ENCODE peak calls at places on chromosomes 13 and 19, in eight cellular contexts. One of them, this sample, is unnamed.

GRCh38 chr19:38071647-38072046 is 152.4 kb downstream of the DPF1 start:
- DNase-seq in SK-N-SH: no peak
- DNase-seq in testis: no peak
- DNase-seq in upper lobe of right lung: no peak
- DNase-seq in heart right ventricle: no peak
- DNase-seq in CD8-positive, alpha-beta T cell: no peak
- DNase-seq in pancreas: no peak
- DNase-seq in WERI-Rb-1: no peak
- DNase-seq in this sample: no peak

GRCh38 chr13:111540486-111540885 is 220.0 kb downstream of the TEX29 start:
- DNase-seq in testis: no peak
- DNase-seq in SK-N-SH: no peak
- DNase-seq in heart right ventricle: no peak
- DNase-seq in WERI-Rb-1: no peak
- DNase-seq in pancreas: no peak
- DNase-seq in upper lobe of right lung: no peak
- DNase-seq in CD8-positive, alpha-beta T cell: no peak
- DNase-seq in this sample: no peak

GRCh38 chr19:35622750-35623149 is 6.1 kb upstream of the RBM42 start:
- DNase-seq in heart right ventricle: no peak
- DNase-seq in SK-N-SH: peak; percentile 7
- DNase-seq in pancreas: no peak
- DNase-seq in upper lobe of right lung: no peak
- DNase-seq in WERI-Rb-1: no peak
- DNase-seq in CD8-positive, alpha-beta T cell: no peak
- DNase-seq in testis: no peak
- DNase-seq in this sample: no peak

GRCh38 chr19:20078696-20079095 is 896 bp downstream of the ZNF90 start:
- DNase-seq in SK-N-SH: peak; percentile 36
- DNase-seq in upper lobe of right lung: peak; percentile 67
- DNase-seq in heart right ventricle: peak; percentile 16
- DNase-seq in testis: peak; percentile 25
- DNase-seq in WERI-Rb-1: no peak
- DNase-seq in CD8-positive, alpha-beta T cell: peak; percentile 7
- DNase-seq in pancreas: peak; percentile 60
- DNase-seq in this sample: no peak

GRCh38 chr19:49486232-49486631 is 1.2 kb upstream of the RPL13A start:
- DNase-seq in CD8-positive, alpha-beta T cell: no peak
- DNase-seq in heart right ventricle: no peak
- DNase-seq in WERI-Rb-1: no peak
- DNase-seq in upper lobe of right lung: no peak
- DNase-seq in testis: no peak
- DNase-seq in pancreas: no peak
- DNase-seq in SK-N-SH: no peak
- DNase-seq in this sample: no peak

GRCh38 chr19:2782357-2782935 is 627 bp downstream of the SGTA start:
- DNase-seq in upper lobe of right lung: no peak
- DNase-seq in CD8-positive, alpha-beta T cell: no peak
- DNase-seq in SK-N-SH: no peak
- DNase-seq in pancreas: no peak
- DNase-seq in testis: no peak
- DNase-seq in WERI-Rb-1: no peak
- DNase-seq in heart right ventricle: no peak
- DNase-seq in this sample: no peak

GRCh38 chr19:35908977-35909683 is 1.0 kb upstream of the TYROBP start:
- DNase-seq in CD8-positive, alpha-beta T cell: no peak
- DNase-seq in WERI-Rb-1: peak; percentile 29
- DNase-seq in testis: peak; percentile 60
- DNase-seq in SK-N-SH: no peak
- DNase-seq in heart right ventricle: peak; percentile 77
- DNase-seq in pancreas: no peak
- DNase-seq in upper lobe of right lung: peak; percentile 92
- DNase-seq in this sample: no peak

GRCh38 chr19:1430201-1430621 is 8.0 kb upstream of the RPS15 start:
- DNase-seq in testis: no peak
- DNase-seq in SK-N-SH: no peak
- DNase-seq in upper lobe of right lung: peak; percentile 62
- DNase-seq in heart right ventricle: no peak
- DNase-seq in WERI-Rb-1: no peak
- DNase-seq in CD8-positive, alpha-beta T cell: no peak
- DNase-seq in pancreas: peak; percentile 50
- DNase-seq in this sample: no peak

GRCh38 chr19:36837525-36837901 is 674 bp downstream of the ZNF790 start:
- DNase-seq in SK-N-SH: no peak
- DNase-seq in WERI-Rb-1: no peak
- DNase-seq in CD8-positive, alpha-beta T cell: no peak
- DNase-seq in upper lobe of right lung: no peak
- DNase-seq in testis: no peak
- DNase-seq in pancreas: no peak
- DNase-seq in heart right ventricle: no peak
- DNase-seq in this sample: no peak

GRCh38 chr13:111449041-111449440 is 128.6 kb downstream of the TEX29 start:
- DNase-seq in heart right ventricle: no peak
- DNase-seq in SK-N-SH: no peak
- DNase-seq in testis: peak; percentile 71
- DNase-seq in upper lobe of right lung: no peak
- DNase-seq in WERI-Rb-1: no peak
- DNase-seq in CD8-positive, alpha-beta T cell: no peak
- DNase-seq in pancreas: no peak
- DNase-seq in this sample: no peak

GRCh38 chr19:39823693-39824092 is 10.3 kb downstream of the DYRK1B start:
- DNase-seq in heart right ventricle: no peak
- DNase-seq in testis: no peak
- DNase-seq in SK-N-SH: peak; percentile 52
- DNase-seq in pancreas: no peak
- DNase-seq in upper lobe of right lung: no peak
- DNase-seq in CD8-positive, alpha-beta T cell: no peak
- DNase-seq in WERI-Rb-1: peak; percentile 63
- DNase-seq in this sample: no peak

GRCh38 chr13:75376792-75377402 is 105.1 kb downstream of the TBC1D4 start:
- DNase-seq in pancreas: no peak
- DNase-seq in WERI-Rb-1: no peak
- DNase-seq in SK-N-SH: no peak
- DNase-seq in upper lobe of right lung: no peak
- DNase-seq in CD8-positive, alpha-beta T cell: no peak
- DNase-seq in heart right ventricle: no peak
- DNase-seq in testis: no peak
- DNase-seq in this sample: no peak

GRCh38 chr13:112141643-112142400 is 74.9 kb downstream of the SOX1 start:
- DNase-seq in pancreas: no peak
- DNase-seq in heart right ventricle: no peak
- DNase-seq in upper lobe of right lung: peak; percentile 40
- DNase-seq in WERI-Rb-1: peak; percentile 7
- DNase-seq in CD8-positive, alpha-beta T cell: no peak
- DNase-seq in testis: no peak
- DNase-seq in SK-N-SH: no peak
- DNase-seq in this sample: no peak

GRCh38 chr13:97385854-97386253 is 48.1 kb upstream of the RAP2A start:
- DNase-seq in SK-N-SH: no peak
- DNase-seq in upper lobe of right lung: no peak
- DNase-seq in pancreas: no peak
- DNase-seq in WERI-Rb-1: no peak
- DNase-seq in heart right ventricle: no peak
- DNase-seq in CD8-positive, alpha-beta T cell: no peak
- DNase-seq in testis: no peak
- DNase-seq in this sample: no peak

GRCh38 chr13:97384366-97384765 is 49.6 kb upstream of the RAP2A start:
- DNase-seq in pancreas: no peak
- DNase-seq in SK-N-SH: no peak
- DNase-seq in CD8-positive, alpha-beta T cell: no peak
- DNase-seq in heart right ventricle: no peak
- DNase-seq in WERI-Rb-1: no peak
- DNase-seq in testis: no peak
- DNase-seq in upper lobe of right lung: no peak
- DNase-seq in this sample: no peak

GRCh38 chr13:97387487-97388353 is 46.2 kb upstream of the RAP2A start:
- DNase-seq in heart right ventricle: no peak
- DNase-seq in SK-N-SH: no peak
- DNase-seq in CD8-positive, alpha-beta T cell: no peak
- DNase-seq in upper lobe of right lung: no peak
- DNase-seq in WERI-Rb-1: no peak
- DNase-seq in pancreas: no peak
- DNase-seq in testis: no peak
- DNase-seq in this sample: no peak

GRCh38 chr13:97386832-97387486 is 47.0 kb upstream of the RAP2A start:
- DNase-seq in WERI-Rb-1: no peak
- DNase-seq in SK-N-SH: no peak
- DNase-seq in pancreas: no peak
- DNase-seq in CD8-positive, alpha-beta T cell: peak; percentile 10
- DNase-seq in heart right ventricle: no peak
- DNase-seq in testis: no peak
- DNase-seq in upper lobe of right lung: peak; percentile 72
- DNase-seq in this sample: peak; percentile 53

GRCh38 chr13:97385146-97385545 is 48.8 kb upstream of the RAP2A start:
- DNase-seq in pancreas: no peak
- DNase-seq in testis: no peak
- DNase-seq in heart right ventricle: no peak
- DNase-seq in WERI-Rb-1: no peak
- DNase-seq in SK-N-SH: no peak
- DNase-seq in CD8-positive, alpha-beta T cell: no peak
- DNase-seq in upper lobe of right lung: no peak
- DNase-seq in this sample: no peak
- H3K36me3 ChIP-seq in pancreas: peaks cover 5% of the 10 kb centered on the region
- H3K36me3 ChIP-seq in testis: no peaks in the 10 kb centered on the region
- H3K36me3 ChIP-seq in heart right ventricle: peaks cover 44% of the 10 kb centered on the region
- H3K36me3 ChIP-seq in WERI-Rb-1: no peaks in the 10 kb centered on the region
- H3K36me3 ChIP-seq in SK-N-SH: peaks cover 65% of the 10 kb centered on the region
- H3K36me3 ChIP-seq in CD8-positive, alpha-beta T cell: no peaks in the 10 kb centered on the region
- H3K36me3 ChIP-seq in upper lobe of right lung: peaks cover 21% of the 10 kb centered on the region
- H3K36me3 ChIP-seq in this sample: no peaks in the 10 kb centered on the region

GRCh38 chr19:12113121-12113520 is 27.0 kb downstream of the ZNF20 start:
- DNase-seq in CD8-positive, alpha-beta T cell: no peak
- DNase-seq in upper lobe of right lung: no peak
- DNase-seq in testis: no peak
- DNase-seq in SK-N-SH: no peak
- DNase-seq in WERI-Rb-1: no peak
- DNase-seq in heart right ventricle: no peak
- DNase-seq in pancreas: no peak
- DNase-seq in this sample: no peak

GRCh38 chr19:12112238-12112637 is 27.9 kb downstream of the ZNF20 start:
- DNase-seq in pancreas: no peak
- DNase-seq in WERI-Rb-1: no peak
- DNase-seq in upper lobe of right lung: no peak
- DNase-seq in SK-N-SH: no peak
- DNase-seq in testis: no peak
- DNase-seq in CD8-positive, alpha-beta T cell: no peak
- DNase-seq in heart right ventricle: no peak
- DNase-seq in this sample: no peak

GRCh38 chr19:12112701-12113100 is 27.4 kb downstream of the ZNF20 start:
- DNase-seq in pancreas: no peak
- DNase-seq in testis: no peak
- DNase-seq in CD8-positive, alpha-beta T cell: no peak
- DNase-seq in WERI-Rb-1: no peak
- DNase-seq in SK-N-SH: no peak
- DNase-seq in heart right ventricle: no peak
- DNase-seq in upper lobe of right lung: no peak
- DNase-seq in this sample: no peak

DNA sequence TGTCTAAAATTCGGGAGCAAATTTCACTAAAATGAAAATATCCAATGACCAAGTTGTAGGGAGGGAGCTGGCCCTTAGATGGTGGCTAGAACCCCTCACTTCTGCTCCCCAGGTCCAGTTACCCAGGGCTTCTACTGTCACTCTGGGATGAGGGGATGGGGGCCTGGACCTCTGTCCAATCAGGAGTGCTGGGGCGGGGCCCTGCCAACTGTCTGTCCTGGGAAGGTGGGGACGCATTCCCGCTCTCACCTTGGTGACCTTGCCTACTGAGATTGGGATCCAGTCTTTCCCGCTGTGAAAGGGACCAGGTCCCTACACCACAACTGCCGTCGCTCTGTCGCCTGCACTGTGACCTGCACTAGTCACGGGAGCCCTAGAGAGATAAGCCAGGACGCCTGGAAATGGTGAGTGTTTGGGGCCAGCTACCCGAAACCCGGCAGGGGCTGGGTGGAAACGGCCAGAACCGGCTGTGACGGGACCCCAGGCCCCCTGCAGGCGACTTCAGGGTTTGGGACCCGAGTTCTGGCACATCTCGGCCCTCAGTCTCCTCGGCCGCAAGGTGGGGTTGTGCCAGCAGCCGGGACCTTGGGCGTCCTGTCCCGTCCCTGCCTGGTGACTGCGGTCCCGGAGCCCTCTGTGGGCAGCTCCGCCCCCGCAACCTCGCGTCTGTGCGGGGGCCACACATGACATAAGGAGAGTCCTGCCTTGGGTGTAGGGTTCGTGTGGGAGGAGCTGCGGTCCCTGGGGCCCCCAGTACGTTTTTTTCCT is 22.8 kb downstream of the ZNF20 start:
- DNase-seq in WERI-Rb-1: no peak
- DNase-seq in upper lobe of right lung: no peak
- DNase-seq in SK-N-SH: no peak
- DNase-seq in heart right ventricle: no peak
- DNase-seq in testis: peak; percentile 34
- DNase-seq in pancreas: no peak
- DNase-seq in CD8-positive, alpha-beta T cell: no peak
- DNase-seq in this sample: no peak
- H3K36me3 ChIP-seq in WERI-Rb-1: no peaks in the 10 kb centered on the region
- H3K36me3 ChIP-seq in upper lobe of right lung: peaks cover 2% of the 10 kb centered on the region
- H3K36me3 ChIP-seq in SK-N-SH: no peaks in the 10 kb centered on the region
- H3K36me3 ChIP-seq in heart right ventricle: peaks cover 14% of the 10 kb centered on the region
- H3K36me3 ChIP-seq in testis: no peaks in the 10 kb centered on the region
- H3K36me3 ChIP-seq in pancreas: no peaks in the 10 kb centered on the region
- H3K36me3 ChIP-seq in CD8-positive, alpha-beta T cell: no peaks in the 10 kb centered on the region
- H3K36me3 ChIP-seq in this sample: no peaks in the 10 kb centered on the region

GRCh38 chr19:53374743-53375142 is 9.2 kb downstream of the ZNF525 start:
- DNase-seq in testis: no peak
- DNase-seq in heart right ventricle: no peak
- DNase-seq in WERI-Rb-1: no peak
- DNase-seq in upper lobe of right lung: no peak
- DNase-seq in CD8-positive, alpha-beta T cell: no peak
- DNase-seq in pancreas: no peak
- DNase-seq in SK-N-SH: no peak
- DNase-seq in this sample: no peak
- H3K36me3 ChIP-seq in testis: no peaks in the 10 kb centered on the region
- H3K36me3 ChIP-seq in heart right ventricle: peaks cover 68% of the 10 kb centered on the region
- H3K36me3 ChIP-seq in WERI-Rb-1: peaks cover 4% of the 10 kb centered on the region
- H3K36me3 ChIP-seq in upper lobe of right lung: peaks cover 42% of the 10 kb centered on the region
- H3K36me3 ChIP-seq in CD8-positive, alpha-beta T cell: peaks cover 35% of the 10 kb centered on the region
- H3K36me3 ChIP-seq in pancreas: peaks cover 37% of the 10 kb centered on the region
- H3K36me3 ChIP-seq in SK-N-SH: peaks cover 44% of the 10 kb centered on the region
- H3K36me3 ChIP-seq in this sample: peaks cover 5% of the 10 kb centered on the region

DNA sequence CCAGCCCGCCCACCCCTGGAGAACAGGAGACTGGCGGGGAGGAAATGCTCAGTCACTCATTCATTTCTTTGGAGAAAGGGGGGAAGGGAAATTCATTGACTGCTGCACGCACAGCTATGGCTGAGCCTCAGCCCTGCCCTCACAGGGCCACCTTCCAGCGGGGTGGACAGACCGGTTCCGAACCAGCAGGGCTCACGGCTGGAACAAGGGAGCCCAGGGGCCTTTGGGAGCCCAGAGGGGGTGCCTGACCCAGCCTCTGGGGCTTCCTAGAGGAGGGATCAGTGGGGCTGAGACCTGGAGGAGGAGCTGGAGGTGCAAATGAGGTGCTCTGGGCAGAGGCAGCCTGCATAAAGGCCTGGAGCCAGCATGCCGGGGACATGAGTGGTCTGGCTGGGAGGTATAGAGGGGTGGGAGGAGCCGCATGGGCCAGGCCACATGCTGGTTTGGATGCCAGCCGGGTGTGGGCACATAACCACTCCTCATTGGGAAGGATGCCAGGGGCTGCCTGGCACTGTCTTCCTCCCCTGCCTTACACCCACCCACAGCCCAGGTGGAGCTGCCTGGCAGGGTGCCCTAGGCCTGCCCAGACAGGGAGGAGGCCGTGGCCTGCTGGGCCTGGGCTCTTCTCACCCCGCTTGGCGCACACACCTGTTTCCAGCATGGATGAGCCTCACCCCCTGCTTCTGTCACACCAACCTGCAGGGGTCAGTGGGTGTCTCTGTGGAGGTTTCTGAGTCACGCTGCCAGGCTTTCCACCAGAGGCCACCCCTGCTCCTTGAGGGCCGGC is 26.9 kb downstream of the PPP5C start:
- DNase-seq in WERI-Rb-1: no peak
- DNase-seq in heart right ventricle: peak; percentile 80
- DNase-seq in CD8-positive, alpha-beta T cell: no peak
- DNase-seq in SK-N-SH: peak; percentile 80
- DNase-seq in pancreas: peak; percentile 98
- DNase-seq in testis: no peak
- DNase-seq in upper lobe of right lung: peak; percentile 96
- DNase-seq in this sample: no peak
- H3K36me3 ChIP-seq in WERI-Rb-1: peaks cover 68% of the 10 kb centered on the region
- H3K36me3 ChIP-seq in heart right ventricle: peaks cover 61% of the 10 kb centered on the region
- H3K36me3 ChIP-seq in CD8-positive, alpha-beta T cell: peaks cover 26% of the 10 kb centered on the region
- H3K36me3 ChIP-seq in SK-N-SH: peaks cover 21% of the 10 kb centered on the region
- H3K36me3 ChIP-seq in pancreas: peaks cover 10% of the 10 kb centered on the region
- H3K36me3 ChIP-seq in testis: no peaks in the 10 kb centered on the region
- H3K36me3 ChIP-seq in upper lobe of right lung: peaks cover 35% of the 10 kb centered on the region
- H3K36me3 ChIP-seq in this sample: no peaks in the 10 kb centered on the region